ENCODE peak calls at places on chromosome 19, in seven cellular contexts. H, Q, A, I, N, J and L are unnamed samples.

GRCh38 chr19:17468302-17469091 is 1.8 kb upstream of the SLC27A1 start:
- DNase-seq in H (peak; percentile 85), Q (peak; percentile 40), A (no peak), I (peak; percentile 38), N (no peak), J (peak; percentile 96), L (peak; percentile 92)

GRCh38 chr19:49799798-49800376 is 13.2 kb downstream of the FUZ start:
- DNase-seq in H (no peak), Q (no peak), A (no peak), I (no peak), N (no peak), J (no peak), L (no peak)

GRCh38 chr19:41941410-41942202 is 13.4 kb upstream of the ERFL start:
- DNase-seq in H (no peak), Q (no peak), A (no peak), I (no peak), N (no peak), J (no peak), L (no peak)

GRCh38 chr19:53906211-53907192 is 2.6 kb upstream of the CACNG7 start:
- DNase-seq in H (peak; percentile 44), Q (no peak), A (peak; percentile 47), I (peak; percentile 36), N (no peak), J (peak; percentile 33), L (peak; percentile 20)

GRCh38 chr19:29926801-29927200 is 15.2 kb upstream of the URI1 start:
- DNase-seq in H (no peak), Q (no peak), A (no peak), I (no peak), N (no peak), J (no peak), L (no peak)

GRCh38 chr19:11534538-11534937 is 4.1 kb upstream of the CNN1 start:
- DNase-seq in H (no peak), Q (no peak), A (no peak), I (no peak), N (no peak), J (no peak), L (no peak)

GRCh38 chr19:39405930-39406655 is 554 bp upstream of the ZFP36 start:
- DNase-seq in H (no peak), Q (no peak), A (peak; percentile 94), I (peak; percentile 89), N (no peak), J (no peak), L (no peak)

GRCh38 chr19:6610934-6611370 is 20.0 kb upstream of the CD70 start:
- DNase-seq in H (no peak), Q (peak; percentile 58), A (no peak), I (no peak), N (peak; percentile 69), J (no peak), L (no peak)

GRCh38 chr19:52269338-52270261 is at the start of gene ZNF766:
- DNase-seq in H (peak; percentile 99), Q (peak; percentile 48), A (peak; percentile 95), I (peak; percentile 98), N (peak; percentile 67), J (peak; percentile 97), L (peak; percentile 98)

GRCh38 chr19:42059196-42059595 is 10.8 kb downstream of the GRIK5 start:
- DNase-seq in H (no peak), Q (no peak), A (no peak), I (no peak), N (no peak), J (no peak), L (no peak)

GRCh38 chr19:49448432-49448786 is 3.2 kb downstream of the PIH1D1 start:
- DNase-seq in H (no peak), Q (no peak), A (no peak), I (no peak), N (no peak), J (no peak), L (no peak)

GRCh38 chr19:23882493-23882892 is 32.2 kb upstream of the ZNF726 start:
- DNase-seq in H (peak; percentile 56), Q (no peak), A (no peak), I (peak; percentile 26), N (no peak), J (no peak), L (no peak)

GRCh38 chr19:610071-610800 is 20.6 kb downstream of the HCN2 start:
- DNase-seq in H (peak; percentile 41), Q (no peak), A (peak; percentile 54), I (peak; percentile 52), N (no peak), J (no peak), L (no peak)

GRCh38 chr19:17405250-17406038 is at the start of gene BST2:
- DNase-seq in H (peak; percentile 64), Q (no peak), A (peak; percentile 69), I (peak; percentile 51), N (no peak), J (peak; percentile 86), L (peak; percentile 16)

GRCh38 chr19:46963093-46963734 is 56.4 kb upstream of the NPAS1 start:
- DNase-seq in H (no peak), Q (no peak), A (no peak), I (no peak), N (peak; percentile 87), J (no peak), L (no peak)

GRCh38 chr19:10688545-10689280 is 12.5 kb upstream of the QTRT1 start:
- DNase-seq in H (no peak), Q (no peak), A (no peak), I (no peak), N (no peak), J (no peak), L (no peak)

GRCh38 chr19:50427997-50428425 is 4.7 kb upstream of the MYBPC2 start:
- DNase-seq in H (peak; percentile 92), Q (no peak), A (peak; percentile 70), I (peak; percentile 81), N (no peak), J (peak; percentile 87), L (peak; percentile 95)

GRCh38 chr19:11387154-11388034 is 3.3 kb upstream of the EPOR start:
- DNase-seq in H (no peak), Q (no peak), A (no peak), I (no peak), N (no peak), J (no peak), L (no peak)

GRCh38 chr19:51733742-51734522 is 10.1 kb upstream of the HAS1 start:
- DNase-seq in H (no peak), Q (no peak), A (no peak), I (no peak), N (no peak), J (no peak), L (no peak)

GRCh38 chr19:41492843-41493242 is 49.9 kb downstream of the ERICH4 start:
- DNase-seq in H (no peak), Q (no peak), A (no peak), I (no peak), N (no peak), J (no peak), L (no peak)

GRCh38 chr19:45098521-45099464 is 5.8 kb downstream of the PPP1R37 start:
- DNase-seq in H (peak; percentile 79), Q (no peak), A (no peak), I (no peak), N (no peak), J (peak; percentile 92), L (peak; percentile 23)

DNA sequence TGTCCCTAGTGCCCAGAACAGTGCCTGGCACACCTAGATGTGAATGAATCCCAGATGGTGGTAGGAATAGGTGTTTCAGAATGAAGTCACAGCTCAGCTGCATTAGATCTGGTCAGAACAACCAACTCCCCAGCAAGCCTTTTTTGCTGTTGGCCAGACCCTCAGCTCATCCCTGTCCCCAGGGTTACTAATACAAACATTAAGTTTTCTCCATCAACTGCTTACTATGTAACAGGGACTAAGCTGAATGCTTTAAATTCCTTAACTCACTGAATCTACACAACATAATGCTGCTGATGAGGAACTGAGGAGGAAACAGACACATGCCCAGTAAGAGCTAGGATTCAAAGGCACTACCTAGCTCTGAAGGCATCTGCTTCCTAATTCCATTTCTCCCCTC is 18.8 kb downstream of the SMG9 start:
- DNase-seq in H (no peak), Q (no peak), A (no peak), I (no peak), N (no peak), J (no peak), L (no peak)
- H3K36me3 ChIP-seq in H (peaks cover 65% of the 10 kb centered on the region), Q (peaks cover 54% of the 10 kb centered on the region), A (peaks cover 25% of the 10 kb centered on the region), I (peaks cover 36% of the 10 kb centered on the region), N (peaks cover 36% of the 10 kb centered on the region), J (peaks cover 88% of the 10 kb centered on the region), L (peaks cover 69% of the 10 kb centered on the region)

GRCh38 chr19:31639306-31639705 is 290.1 kb upstream of the TSHZ3 start:
- DNase-seq in H (no peak), Q (no peak), A (no peak), I (no peak), N (no peak), J (no peak), L (no peak)

DNA sequence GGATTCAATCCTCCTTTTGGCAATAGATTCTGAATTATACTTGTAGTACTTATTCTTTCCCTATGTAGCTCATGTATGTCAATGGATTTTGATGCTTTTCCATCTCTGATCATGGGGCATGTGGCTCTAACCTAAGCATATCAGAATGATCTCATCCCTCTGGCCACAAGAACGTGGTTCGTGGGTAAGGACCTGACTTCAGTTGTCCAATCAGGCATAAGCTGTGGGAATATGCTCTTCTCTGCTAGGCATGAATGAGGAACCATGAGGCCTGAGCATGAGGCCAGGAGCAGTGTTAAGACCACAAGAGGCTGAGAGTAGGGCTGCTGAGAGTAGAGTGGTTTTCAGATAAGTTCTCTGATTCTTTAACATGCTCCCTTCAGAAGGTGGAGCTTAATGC is 292.4 kb upstream of the TSHZ3 start:
- DNase-seq in H (no peak), Q (no peak), A (no peak), I (no peak), N (no peak), J (no peak), L (no peak)
- H3K36me3 ChIP-seq in H (no peaks in the 10 kb centered on the region), Q (no peaks in the 10 kb centered on the region), A (no peaks in the 10 kb centered on the region), I (no peaks in the 10 kb centered on the region), N (no peaks in the 10 kb centered on the region), J (no peaks in the 10 kb centered on the region), L (no peaks in the 10 kb centered on the region)

DNA sequence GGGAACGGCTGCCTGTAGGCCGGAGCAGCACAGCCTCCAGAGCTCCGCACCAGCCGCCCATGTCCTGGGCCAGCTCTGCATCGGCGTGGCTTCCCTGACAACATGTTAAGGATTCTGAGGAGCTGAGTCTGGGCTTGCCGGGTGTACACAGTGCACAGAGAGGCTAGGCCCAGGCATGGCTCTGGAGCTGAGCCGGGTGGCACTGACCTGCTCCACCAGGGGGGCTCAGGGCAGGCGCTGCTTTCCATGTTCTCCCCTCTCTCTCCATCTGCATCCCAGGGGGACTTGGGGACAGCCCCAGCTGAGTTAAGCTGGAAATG is 31.6 kb downstream of the AP1M1 start:
- DNase-seq in H (no peak), Q (no peak), A (no peak), I (no peak), N (no peak), J (no peak), L (no peak)
- H3K36me3 ChIP-seq in H (peaks cover 73% of the 10 kb centered on the region), Q (peaks cover 38% of the 10 kb centered on the region), A (peaks cover 5% of the 10 kb centered on the region), I (peaks cover 13% of the 10 kb centered on the region), N (peaks cover 57% of the 10 kb centered on the region), J (peaks cover 83% of the 10 kb centered on the region), L (peaks cover 53% of the 10 kb centered on the region)

DNA sequence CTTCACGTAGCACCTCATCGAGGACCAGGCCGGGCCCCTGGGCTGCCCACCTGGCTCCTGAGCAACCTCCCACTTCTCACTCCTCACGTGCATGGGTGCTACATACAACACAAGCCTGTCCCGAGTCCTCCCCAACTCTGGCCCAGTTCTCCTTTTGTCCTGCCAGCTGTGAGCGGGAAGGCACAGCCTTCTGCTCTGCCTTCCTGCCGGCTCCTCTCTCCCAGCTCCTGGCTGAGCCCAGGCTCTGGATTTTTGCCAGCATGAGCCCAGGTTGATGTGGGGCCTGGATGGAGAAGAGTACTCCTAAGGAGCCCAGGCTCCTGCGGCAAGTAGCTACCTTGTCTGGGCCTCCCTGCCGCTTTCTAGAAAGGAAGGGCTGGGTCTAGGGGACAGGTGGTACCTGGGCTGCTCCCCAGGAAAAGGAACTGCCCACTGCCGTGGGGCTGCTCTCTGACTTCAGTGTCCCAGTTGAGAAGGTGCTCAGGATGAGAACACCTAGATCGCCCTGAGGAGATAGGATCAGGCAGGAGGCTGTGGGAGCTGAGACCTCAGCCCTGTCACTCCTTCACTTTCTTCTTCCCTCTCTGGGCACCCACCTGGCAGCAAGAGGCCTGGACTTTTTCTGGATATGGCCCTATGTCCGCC is 23.6 kb downstream of the LYL1 start:
- DNase-seq in H (peak; percentile 77), Q (no peak), A (no peak), I (peak; percentile 64), N (no peak), J (no peak), L (peak; percentile 63)
- H3K36me3 ChIP-seq in H (peaks cover 10% of the 10 kb centered on the region), Q (peaks cover 14% of the 10 kb centered on the region), A (no peaks in the 10 kb centered on the region), I (peaks cover 1% of the 10 kb centered on the region), N (peaks cover 42% of the 10 kb centered on the region), J (peaks cover under 1% of the 10 kb centered on the region), L (no peaks in the 10 kb centered on the region)